ENCODE peak calls at places on chromosomes 2 and 18, in seven cellular contexts. C, Z, G, B, U, V and F are unnamed samples.

GRCh38 chr2:96340493-96341414 is 5.2 kb downstream of the NCAPH start:
- DNase-seq in C (no peak), Z (no peak), G (no peak), B (no peak), U (no peak), V (no peak), F (no peak)

GRCh38 chr18:13216732-13217465 is 1.7 kb upstream of the LDLRAD4 start:
- DNase-seq in C (peak), Z (no peak), G (no peak), B (no peak), U (no peak), V (peak), F (no peak)

GRCh38 chr18:54830260-54830659 is 2.0 kb downstream of the RAB27B start:
- DNase-seq in C (no peak), Z (no peak), G (no peak), B (no peak), U (no peak), V (no peak), F (no peak)

GRCh38 chr2:176582990-176583481 is 313.8 kb downstream of the MTX2 start:
- DNase-seq in C (no peak), Z (peak), G (peak), B (no peak), U (peak), V (no peak), F (no peak)

GRCh38 chr18:53947092-53947640 is 277.3 kb downstream of the MBD2 start:
- DNase-seq in C (no peak), Z (no peak), G (no peak), B (no peak), U (no peak), V (no peak), F (no peak)

GRCh38 chr2:100606332-100606731 is 43.5 kb downstream of the PDCL3 start:
- DNase-seq in C (no peak), Z (no peak), G (no peak), B (no peak), U (no peak), V (no peak), F (no peak)

GRCh38 chr2:145123606-145124005 is 603.7 kb upstream of the ZEB2 start:
- DNase-seq in C (peak), Z (peak), G (peak), B (no peak), U (no peak), V (no peak), F (no peak)

GRCh38 chr2:88159955-88160415 is 10.2 kb upstream of the THNSL2 start:
- DNase-seq in C (peak), Z (peak), G (peak), B (no peak), U (peak), V (peak), F (no peak)

GRCh38 chr2:61949458-61950107 is 44.1 kb downstream of the COMMD1 start:
- DNase-seq in C (peak), Z (no peak), G (no peak), B (no peak), U (no peak), V (no peak), F (no peak)

GRCh38 chr18:36408606-36409005 is 111.1 kb downstream of the FHOD3 start:
- DNase-seq in C (no peak), Z (no peak), G (no peak), B (no peak), U (no peak), V (no peak), F (no peak)

GRCh38 chr2:48145845-48146452 is 239.7 kb upstream of the FBXO11 start:
- DNase-seq in C (peak), Z (no peak), G (peak), B (no peak), U (no peak), V (no peak), F (no peak)

GRCh38 chr2:102668171-102668570 is 48.8 kb downstream of the SLC9A2 start:
- DNase-seq in C (no peak), Z (no peak), G (no peak), B (no peak), U (no peak), V (no peak), F (no peak)

GRCh38 chr2:177550264-177551200 is 158.0 kb downstream of the AGPS start:
- DNase-seq in C (no peak), Z (no peak), G (peak), B (no peak), U (no peak), V (no peak), F (no peak)

GRCh38 chr2:102736607-102737409 is 25.0 kb upstream of the TMEM182 start:
- DNase-seq in C (peak), Z (peak), G (peak), B (peak), U (peak), V (peak), F (peak)

GRCh38 chr2:84881581-84882414 is 914 bp upstream of the TRABD2A start:
- DNase-seq in C (peak), Z (peak), G (peak), B (peak), U (peak), V (peak), F (peak)

DNA sequence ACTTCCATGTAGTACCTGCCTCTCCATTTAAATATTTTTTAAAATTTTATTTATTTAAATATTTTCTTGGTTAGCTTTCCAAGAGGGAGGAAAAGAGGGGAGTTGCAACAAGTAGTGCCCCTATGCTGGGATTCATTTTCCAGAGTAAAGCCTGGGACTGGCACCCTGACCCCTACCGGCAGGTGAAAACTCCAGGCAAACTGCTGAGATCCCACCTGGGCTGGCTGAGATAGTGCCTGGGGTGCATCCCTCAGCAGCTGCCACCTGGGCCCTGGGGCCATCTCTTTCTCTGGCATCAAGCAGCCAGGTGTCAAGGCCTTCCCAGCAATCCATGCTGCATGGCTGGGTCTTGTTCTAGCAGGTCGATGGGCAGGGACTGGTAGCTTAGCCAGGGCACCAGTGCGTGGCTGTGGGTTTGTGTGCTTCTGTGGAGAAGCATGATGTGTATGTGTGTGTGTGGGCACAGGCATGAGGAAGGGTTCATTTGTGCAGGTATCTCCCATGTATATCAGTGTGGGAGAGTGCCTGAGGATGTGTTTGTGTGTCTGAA is 6.5 kb downstream of the SIX2 start:
- DNase-seq in C (no peak), Z (no peak), G (no peak), B (no peak), U (no peak), V (no peak), F (no peak)
- TF ChIP-seq CTCF in C (no peak), Z (no peak), G (no peak), B (no peak), U (no peak), V (no peak), F (no peak)

GRCh38 chr2:119862127-119862889 is 102.6 kb downstream of the PTPN4 start:
- DNase-seq in C (peak), Z (no peak), G (no peak), B (no peak), U (no peak), V (peak), F (no peak)
- TF ChIP-seq CTCF in C (no peak), Z (no peak), G (no peak), B (no peak), U (no peak), V (no peak), F (no peak)

GRCh38 chr2:128986026-128986720 is 667.5 kb upstream of the HS6ST1 start:
- DNase-seq in C (no peak), Z (no peak), G (no peak), B (no peak), U (no peak), V (no peak), F (no peak)

GRCh38 chr2:128988974-128989373 is 670.3 kb upstream of the HS6ST1 start:
- DNase-seq in C (no peak), Z (no peak), G (no peak), B (no peak), U (no peak), V (no peak), F (no peak)

GRCh38 chr2:128988326-128988725 is 669.7 kb upstream of the HS6ST1 start:
- DNase-seq in C (no peak), Z (no peak), G (no peak), B (no peak), U (no peak), V (no peak), F (no peak)

GRCh38 chr2:128984855-128985254 is 666.2 kb upstream of the HS6ST1 start:
- DNase-seq in C (no peak), Z (no peak), G (no peak), B (no peak), U (no peak), V (no peak), F (no peak)

GRCh38 chr2:128986867-128987268 is 668.2 kb upstream of the HS6ST1 start:
- DNase-seq in C (no peak), Z (no peak), G (no peak), B (no peak), U (no peak), V (no peak), F (no peak)
- TF ChIP-seq CTCF in C (no peak), Z (no peak), G (no peak), B (no peak), U (no peak), V (no peak), F (no peak)

DNA sequence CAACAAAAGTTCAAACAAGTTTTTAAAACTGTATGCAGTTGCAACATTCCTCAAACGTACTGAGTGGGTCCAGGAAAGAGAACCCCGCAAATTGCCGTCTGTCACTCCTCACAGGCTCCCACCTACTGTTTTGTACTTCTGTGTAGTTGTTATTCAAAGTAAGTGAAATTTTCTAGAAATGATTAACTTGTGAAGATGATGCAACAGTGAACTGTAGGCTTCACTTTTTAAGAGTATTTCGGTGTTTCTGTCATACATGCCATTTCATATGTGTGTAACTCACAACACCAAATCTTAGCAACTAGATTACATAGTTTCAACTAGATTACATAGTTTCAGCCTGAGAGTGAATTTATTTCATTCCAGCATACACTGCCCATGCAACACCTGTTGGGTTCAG is 226.0 kb upstream of the TANK start:
- DNase-seq in C (no peak), Z (no peak), G (no peak), B (no peak), U (no peak), V (no peak), F (no peak)
- TF ChIP-seq CTCF in C (no peak), Z (no peak), G (no peak), B (no peak), U (no peak), V (no peak), F (no peak)

GRCh38 chr18:76260941-76261472 is 234.0 kb downstream of the ZNF516 start:
- DNase-seq in C (no peak), Z (no peak), G (no peak), B (no peak), U (no peak), V (no peak), F (no peak)

GRCh38 chr18:76256897-76257500 is 238.0 kb downstream of the ZNF516 start:
- DNase-seq in C (peak), Z (peak), G (peak), B (no peak), U (peak), V (no peak), F (no peak)

GRCh38 chr18:76258209-76258608 is 236.8 kb downstream of the ZNF516 start:
- DNase-seq in C (no peak), Z (no peak), G (peak), B (no peak), U (no peak), V (no peak), F (no peak)

GRCh38 chr18:76259726-76260125 is 235.3 kb downstream of the ZNF516 start:
- DNase-seq in C (no peak), Z (no peak), G (no peak), B (no peak), U (no peak), V (no peak), F (no peak)

GRCh38 chr18:76259012-76259568 is 236.0 kb downstream of the ZNF516 start:
- DNase-seq in C (no peak), Z (no peak), G (peak), B (no peak), U (no peak), V (no peak), F (no peak)
- TF ChIP-seq CTCF in C (peak), Z (no peak), G (no peak), B (no peak), U (no peak), V (no peak), F (no peak)

GRCh38 chr2:108069515-108070310 is 83.4 kb downstream of the SLC5A7 start:
- DNase-seq in C (no peak), Z (no peak), G (no peak), B (no peak), U (no peak), V (no peak), F (no peak)
- TF ChIP-seq CTCF in C (no peak), Z (no peak), G (no peak), B (no peak), U (peak), V (no peak), F (no peak)

DNA sequence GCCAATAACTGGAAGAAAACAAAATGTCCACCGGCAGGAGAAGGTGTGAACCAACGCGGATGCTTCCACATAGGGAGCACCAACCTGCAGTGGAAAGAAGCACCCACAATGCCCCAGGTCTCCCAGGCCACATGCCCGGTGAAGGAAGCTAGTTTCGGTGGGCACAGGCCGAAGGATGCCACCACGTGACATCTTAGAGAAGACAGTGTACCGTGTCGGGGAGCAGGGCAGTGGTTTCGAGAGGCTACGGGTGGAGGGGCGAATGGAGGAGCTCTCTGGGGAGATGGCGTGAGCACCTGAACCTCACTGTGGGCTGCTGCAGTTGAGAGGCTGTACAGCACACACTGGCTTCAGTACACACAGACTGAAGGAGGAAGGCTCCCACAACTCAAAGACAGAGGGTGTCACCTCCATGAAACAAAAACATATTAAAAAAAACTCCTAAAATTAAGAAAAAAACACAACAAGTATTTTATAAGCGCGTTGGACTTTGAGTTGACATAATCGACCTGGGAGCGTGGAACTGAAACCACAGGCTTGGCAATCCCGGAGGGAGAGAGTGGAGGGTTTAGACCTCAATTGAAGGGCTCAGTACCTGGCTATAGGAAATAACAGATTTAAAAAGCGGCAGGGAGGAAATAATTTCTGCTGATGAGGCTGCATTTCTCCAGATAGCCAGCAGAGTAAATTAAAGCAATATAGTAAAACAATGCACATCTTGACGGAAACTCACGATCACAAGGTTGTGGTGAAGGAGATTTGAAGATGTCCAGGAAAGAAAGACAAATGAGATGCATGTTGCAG is 160.1 kb downstream of the RTP5 start:
- DNase-seq in C (no peak), Z (no peak), G (no peak), B (peak), U (no peak), V (no peak), F (no peak)
- TF ChIP-seq CTCF in C (no peak), Z (no peak), G (no peak), B (no peak), U (peak), V (no peak), F (no peak)

GRCh38 chr2:27084297-27085061 is 2.1 kb upstream of the KHK start:
- DNase-seq in C (no peak), Z (no peak), G (no peak), B (peak), U (no peak), V (no peak), F (no peak)
- TF ChIP-seq CTCF in C (no peak), Z (no peak), G (no peak), B (no peak), U (no peak), V (no peak), F (no peak)

DNA sequence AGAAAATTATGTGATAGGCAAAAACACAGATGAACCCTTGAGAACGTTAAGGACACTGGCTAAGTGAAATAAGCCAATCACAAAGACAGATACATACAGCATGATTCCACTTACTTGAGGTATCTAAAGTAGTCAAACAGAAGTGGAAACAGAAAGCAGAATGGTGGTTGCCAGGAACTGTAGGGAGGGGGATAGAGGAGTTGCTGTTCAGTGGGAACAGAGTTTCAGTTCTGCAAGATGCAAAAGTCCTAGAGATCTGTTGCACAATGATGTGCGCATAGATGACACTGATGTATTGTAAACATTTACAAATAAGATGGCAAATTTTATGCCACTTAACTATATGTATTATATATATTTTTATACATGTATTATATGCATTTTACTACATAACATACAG is 59.7 kb downstream of the POLE4 start:
- DNase-seq in C (no peak), Z (no peak), G (no peak), B (no peak), U (no peak), V (no peak), F (no peak)
- TF ChIP-seq CTCF in C (no peak), Z (no peak), G (no peak), B (no peak), U (no peak), V (no peak), F (no peak)

DNA sequence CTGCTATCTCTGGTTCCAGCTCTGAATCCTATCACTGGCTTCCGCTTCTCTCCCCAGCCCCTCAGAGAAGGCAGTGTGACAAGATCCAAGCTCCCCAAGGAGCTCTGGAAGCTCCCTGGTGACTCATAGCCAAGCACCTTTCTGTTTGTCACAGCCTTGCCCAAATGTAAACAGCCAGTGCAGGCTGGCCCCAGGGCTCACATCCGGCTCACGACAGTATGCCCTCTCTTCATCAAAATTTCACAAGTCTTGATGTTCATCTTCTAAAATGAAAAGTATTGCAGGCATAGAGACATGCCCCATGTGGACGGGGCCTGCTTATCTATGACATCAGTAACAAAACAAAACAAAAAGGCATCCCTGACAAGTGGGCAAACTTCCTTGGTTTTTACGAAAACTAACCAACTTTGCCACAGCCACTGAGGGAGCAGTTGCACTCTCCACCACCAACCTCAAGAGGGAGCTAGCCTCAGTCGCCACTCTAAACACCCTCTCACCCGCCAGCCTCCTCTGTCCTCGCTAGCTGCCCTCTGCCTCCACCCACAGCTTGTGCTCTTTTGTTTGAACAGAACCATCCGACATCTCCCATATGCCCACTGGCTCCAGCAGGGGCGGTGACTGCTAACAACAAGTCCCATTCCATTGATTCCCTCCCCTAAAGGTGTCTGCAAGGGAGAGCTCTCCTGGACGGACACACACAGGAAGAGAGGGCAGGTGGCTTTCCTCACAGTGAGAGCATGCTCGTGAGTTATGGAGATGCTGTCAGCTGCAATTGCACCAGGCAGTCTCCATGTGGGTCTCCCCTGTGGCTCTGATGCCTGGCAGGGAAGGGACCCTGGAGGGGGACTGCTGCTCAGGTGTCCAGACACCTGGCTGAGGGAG is 71.0 kb upstream of the DAPL1 start:
- DNase-seq in C (no peak), Z (no peak), G (no peak), B (no peak), U (peak), V (no peak), F (no peak)
- TF ChIP-seq CTCF in C (peak), Z (no peak), G (peak), B (no peak), U (peak), V (no peak), F (no peak)